ENCODE peak calls at places on chromosomes 2 and 18, in five cellular contexts. Q is AML-193; N is activated CD4-positive, alpha-beta memory T cell treated with anti-CD3 and anti-CD28 coated beads for 36 hours; X is stimulated activated naive B cell treated with anti-CD40 and anti-IgM and Interleukin-4, amounts not matched to agents 10 μg/mL and 1 μg/mL and 100 μg/mL, for 72 hours; H is midbrain. G is an unnamed sample.

GRCh38 chr2:19299032-19299431 is 59.4 kb downstream of the OSR1 start:
- DNase-seq in Q (no peak), H (no peak), N (no peak), X (no peak), G (no peak)

GRCh38 chr2:119158563-119159347 is at the start of gene C1QL2:
- DNase-seq in H (no peak), X (peak), Q (no peak), N (no peak), G (no peak)

GRCh38 chr2:201151127-201152074 is 31.5 kb upstream of the CASP10 start:
- DNase-seq in H (no peak), X (no peak), N (no peak), Q (peak), G (no peak)

GRCh38 chr18:21444465-21445023 is 156.0 kb downstream of the ESCO1 start:
- DNase-seq in X (no peak), Q (peak), H (peak), N (no peak), G (peak)

GRCh38 chr2:239302083-239302807 is 98.6 kb downstream of the HDAC4 start:
- DNase-seq in Q (no peak), H (no peak), N (no peak), X (no peak), G (no peak)

GRCh38 chr18:63119647-63120046 is 199.9 kb downstream of the BCL2 start:
- DNase-seq in H (peak), Q (no peak), N (peak), X (no peak), G (peak)

GRCh38 chr2:61011649-61012048 is 5.9 kb upstream of the PEX13 start:
- DNase-seq in X (no peak), Q (no peak), H (no peak), N (no peak), G (no peak)

GRCh38 chr2:40625849-40626248 is 174.0 kb upstream of the SLC8A1 start:
- DNase-seq in Q (no peak), N (no peak), X (no peak), H (no peak), G (no peak)

GRCh38 chr2:100898035-100898689 is 78.2 kb downstream of the NPAS2 start:
- DNase-seq in N (no peak), Q (no peak), X (no peak), H (no peak), G (no peak)

GRCh38 chr2:1670636-1671035 is 73.7 kb downstream of the PXDN start:
- DNase-seq in H (no peak), N (no peak), Q (no peak), X (no peak), G (no peak)

GRCh38 chr18:9366126-9366714 is 31.6 kb downstream of the TWSG1 start:
- DNase-seq in X (no peak), N (no peak), H (peak), Q (no peak), G (peak)

GRCh38 chr2:70716951-70717350 is 51.0 kb downstream of the ADD2 start:
- DNase-seq in X (no peak), Q (no peak), N (no peak), H (no peak), G (no peak)

GRCh38 chr2:12081481-12082210 is 335.2 kb downstream of the LPIN1 start:
- DNase-seq in X (no peak), N (peak), H (no peak), Q (no peak), G (no peak)

GRCh38 chr2:38466849-38467767 is 90.0 kb upstream of the ATL2 start:
- DNase-seq in N (no peak), Q (no peak), X (no peak), H (no peak), G (no peak)